ENCODE peak calls at places on chromosomes 6 and 20, in four cellular contexts. One of them, this sample, is unnamed.

GRCh38 chr20:50475879-50476292 is 34.3 kb upstream of the PTPN1 start:
- DNase-seq in sigmoid colon: no peak
- DNase-seq in suprapubic skin: no peak
- DNase-seq in breast epithelium: no peak
- DNase-seq in this sample: no peak

GRCh38 chr20:45450097-45450818 is 19.3 kb upstream of the WFDC2 start:
- DNase-seq in sigmoid colon: peak
- DNase-seq in suprapubic skin: no peak
- DNase-seq in breast epithelium: no peak
- DNase-seq in this sample: no peak

GRCh38 chr6:142013875-142014495 is 118.7 kb upstream of the GJE1 start:
- DNase-seq in sigmoid colon: no peak
- DNase-seq in suprapubic skin: no peak
- DNase-seq in breast epithelium: no peak
- DNase-seq in this sample: no peak

GRCh38 chr6:107868867-107869611 is 44.9 kb upstream of the SCML4 start:
- DNase-seq in sigmoid colon: no peak
- DNase-seq in suprapubic skin: no peak
- DNase-seq in breast epithelium: no peak
- DNase-seq in this sample: no peak

GRCh38 chr6:1025821-1026220 is 286.1 kb upstream of the FOXQ1 start:
- DNase-seq in sigmoid colon: no peak
- DNase-seq in breast epithelium: no peak
- DNase-seq in suprapubic skin: peak
- DNase-seq in this sample: no peak

GRCh38 chr20:38278763-38279162 is 18.2 kb upstream of the KIAA1755 start:
- DNase-seq in breast epithelium: no peak
- DNase-seq in suprapubic skin: no peak
- DNase-seq in sigmoid colon: peak
- DNase-seq in this sample: no peak

GRCh38 chr6:144304223-144304848 is 19.2 kb downstream of the UTRN start:
- DNase-seq in breast epithelium: no peak
- DNase-seq in sigmoid colon: no peak
- DNase-seq in suprapubic skin: no peak
- DNase-seq in this sample: no peak

GRCh38 chr6:39453236-39453635 is 130.7 kb upstream of the KCNK16 start:
- DNase-seq in breast epithelium: no peak
- DNase-seq in sigmoid colon: no peak
- DNase-seq in suprapubic skin: no peak
- DNase-seq in this sample: no peak

GRCh38 chr20:2470051-2470431 is 548 bp downstream of the SNRPB start:
- DNase-seq in breast epithelium: peak
- DNase-seq in suprapubic skin: peak
- DNase-seq in sigmoid colon: no peak
- DNase-seq in this sample: no peak

GRCh38 chr20:33373735-33374605 is 27.3 kb downstream of the CDK5RAP1 start:
- DNase-seq in sigmoid colon: no peak
- DNase-seq in breast epithelium: peak
- DNase-seq in suprapubic skin: no peak
- DNase-seq in this sample: no peak

GRCh38 chr6:169935861-169936260 is 184.4 kb downstream of the ERMARD start:
- DNase-seq in sigmoid colon: no peak
- DNase-seq in breast epithelium: no peak
- DNase-seq in suprapubic skin: no peak
- DNase-seq in this sample: no peak

GRCh38 chr6:5749016-5749665 is 257.6 kb downstream of the NRN1 start:
- DNase-seq in breast epithelium: no peak
- DNase-seq in sigmoid colon: no peak
- DNase-seq in suprapubic skin: no peak
- DNase-seq in this sample: no peak

GRCh38 chr20:58574469-58574868 is 59.3 kb upstream of the APCDD1L start:
- DNase-seq in sigmoid colon: no peak
- DNase-seq in breast epithelium: no peak
- DNase-seq in suprapubic skin: no peak
- DNase-seq in this sample: no peak

GRCh38 chr6:33918175-33918695 is 114.4 kb upstream of the MLN start:
- DNase-seq in suprapubic skin: no peak
- DNase-seq in sigmoid colon: no peak
- DNase-seq in breast epithelium: no peak
- DNase-seq in this sample: no peak

GRCh38 chr6:106324726-106325335 is 729 bp downstream of the ATG5 start:
- DNase-seq in suprapubic skin: no peak
- DNase-seq in sigmoid colon: no peak
- DNase-seq in breast epithelium: no peak
- DNase-seq in this sample: no peak
- H3K27ac ChIP-seq in suprapubic skin: peak
- H3K27ac ChIP-seq in sigmoid colon: peak
- H3K27ac ChIP-seq in breast epithelium: peak
- H3K27ac ChIP-seq in this sample: peak

GRCh38 chr6:138500045-138500665 is 861 bp upstream of the NHSL1 start:
- DNase-seq in sigmoid colon: no peak
- DNase-seq in suprapubic skin: no peak
- DNase-seq in breast epithelium: no peak
- DNase-seq in this sample: no peak
- TF ChIP-seq POLR2A in sigmoid colon: no peak
- TF ChIP-seq POLR2A in suprapubic skin: no peak
- TF ChIP-seq POLR2A in breast epithelium: no peak
- TF ChIP-seq POLR2A in this sample: no peak

GRCh38 chr6:47309326-47310130 is at the start of gene TNFRSF21:
- DNase-seq in suprapubic skin: peak
- DNase-seq in breast epithelium: peak
- DNase-seq in sigmoid colon: peak
- DNase-seq in this sample: peak
- TF ChIP-seq POLR2AphosphoS5 in suprapubic skin: peak
- TF ChIP-seq POLR2AphosphoS5 in breast epithelium: peak
- TF ChIP-seq POLR2AphosphoS5 in sigmoid colon: peak
- TF ChIP-seq POLR2AphosphoS5 in this sample: peak

DNA sequence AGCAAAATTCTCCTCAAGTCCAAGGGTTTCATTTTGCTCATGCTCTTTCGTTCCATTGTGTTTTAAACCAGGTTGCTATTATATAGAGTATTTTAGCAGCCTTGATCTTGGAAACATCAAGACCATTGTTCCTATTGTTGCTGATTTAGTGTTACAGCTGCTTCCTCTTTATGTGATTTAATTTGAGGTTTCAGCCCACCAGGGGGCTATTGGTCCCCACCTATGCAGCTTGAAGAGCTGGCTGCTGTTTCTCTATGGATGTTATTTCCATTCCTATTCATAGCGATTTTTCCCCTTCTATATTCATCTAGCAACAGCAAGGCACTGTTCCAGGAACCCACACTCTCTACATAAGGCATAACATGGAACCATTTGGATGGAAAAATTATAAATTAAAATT is 418.8 kb downstream of the CDKAL1 start:
- DNase-seq in sigmoid colon: no peak
- DNase-seq in suprapubic skin: no peak
- DNase-seq in breast epithelium: no peak
- DNase-seq in this sample: no peak
- H3K27ac ChIP-seq in sigmoid colon: no peak
- H3K27ac ChIP-seq in suprapubic skin: no peak
- H3K27ac ChIP-seq in breast epithelium: no peak
- H3K27ac ChIP-seq in this sample: no peak

DNA sequence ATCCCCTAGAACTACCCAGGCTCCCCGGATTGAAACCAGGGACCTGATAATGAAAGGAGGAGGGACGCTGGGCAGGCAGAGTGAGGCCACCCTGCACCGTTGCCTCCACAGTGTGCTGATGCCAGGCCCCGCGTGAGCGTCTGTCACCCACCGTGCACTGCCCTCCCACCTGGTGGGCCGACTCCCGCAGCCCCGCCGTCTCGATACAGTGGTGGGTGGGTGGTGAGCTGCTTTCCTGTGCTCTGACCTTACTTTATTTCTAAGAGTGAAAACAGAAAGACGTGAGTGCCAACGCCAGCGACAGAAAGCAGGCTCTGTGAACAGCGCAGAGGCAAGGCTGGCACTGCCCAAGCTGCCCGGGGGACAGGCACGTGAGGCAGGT is 67.7 kb upstream of the SLCO4A1 start:
- DNase-seq in sigmoid colon: no peak
- DNase-seq in suprapubic skin: no peak
- DNase-seq in breast epithelium: no peak
- DNase-seq in this sample: no peak
- TF ChIP-seq POLR2A in sigmoid colon: no peak
- TF ChIP-seq POLR2A in suprapubic skin: no peak
- TF ChIP-seq POLR2A in breast epithelium: no peak
- TF ChIP-seq POLR2A in this sample: no peak

This sample was measured in vagina.